ENCODE peak calls at places on chromosome 3, in eight cellular contexts. S is T-cell; F is CD4-positive, CD25-positive, alpha-beta regulatory T cell; I is left cardiac atrium; Y is central memory CD8-positive, alpha-beta T cell; G is activated B cell treated with CpG ODN at 0.5 μM for 24 hours; D is gastroesophageal sphincter; J is RWPE2. T is an unnamed sample.

GRCh38 chr3:79233431-79234060 is 534.3 kb downstream of the ROBO1 start:
- ATAC-seq in S (no peak), F (no peak), I (no peak), Y (no peak), G (no peak), D (no peak), J (no peak), T (no peak)

GRCh38 chr3:150469931-150470740 is 62.0 kb downstream of the TSC22D2 start:
- ATAC-seq in S (no peak), F (no peak), I (no peak), Y (no peak), G (no peak), D (no peak), J (peak), T (no peak)

GRCh38 chr3:188509316-188509715 is 355.4 kb downstream of the LPP start:
- ATAC-seq in S (no peak), F (no peak), I (no peak), Y (no peak), G (no peak), D (no peak), J (no peak), T (no peak)

GRCh38 chr3:160162440-160162839 is 62.8 kb upstream of the C3orf80 start:
- ATAC-seq in S (no peak), F (no peak), I (no peak), Y (no peak), G (no peak), D (no peak), J (no peak), T (no peak)

GRCh38 chr3:10204921-10205320 is 40.2 kb downstream of the IRAK2 start:
- ATAC-seq in S (no peak), F (no peak), I (no peak), Y (no peak), G (no peak), D (no peak), J (no peak), T (no peak)

GRCh38 chr3:24454862-24455261 is 39.8 kb downstream of the THRB start:
- ATAC-seq in S (no peak), F (no peak), I (no peak), Y (no peak), G (no peak), D (no peak), J (no peak), T (no peak)

GRCh38 chr3:115667175-115668065 is 44.1 kb downstream of the GAP43 start:
- ATAC-seq in S (no peak), F (no peak), I (no peak), Y (peak), G (no peak), D (no peak), J (peak), T (peak)

GRCh38 chr3:111594205-111594604 is 941 bp downstream of the ZBED2 start:
- ATAC-seq in S (no peak), F (peak), I (no peak), Y (no peak), G (peak), D (no peak), J (peak), T (peak)

GRCh38 chr3:32613183-32613582 is 42.5 kb upstream of the DYNC1LI1 start:
- ATAC-seq in S (no peak), F (no peak), I (no peak), Y (no peak), G (no peak), D (no peak), J (peak), T (no peak)

GRCh38 chr3:128297401-128298138 is 144.3 kb downstream of the EEFSEC start:
- ATAC-seq in S (no peak), F (no peak), I (peak), Y (no peak), G (no peak), D (no peak), J (peak), T (no peak)

GRCh38 chr3:115245437-115245836 is 98.3 kb upstream of the ZBTB20 start:
- ATAC-seq in S (no peak), F (no peak), I (no peak), Y (no peak), G (no peak), D (no peak), J (peak), T (no peak)

GRCh38 chr3:41198526-41198925 is 779 bp upstream of the CTNNB1 start:
- ATAC-seq in S (no peak), F (no peak), I (no peak), Y (no peak), G (peak), D (no peak), J (no peak), T (no peak)

GRCh38 chr3:24253336-24253735 is 241.3 kb downstream of the THRB start:
- ATAC-seq in S (no peak), F (no peak), I (no peak), Y (no peak), G (no peak), D (no peak), J (no peak), T (no peak)

GRCh38 chr3:37819591-37819990 is 42.1 kb upstream of the CTDSPL start:
- ATAC-seq in S (no peak), F (no peak), I (peak), Y (no peak), G (no peak), D (peak), J (no peak), T (no peak)

GRCh38 chr3:184315506-184315867 is 1.1 kb downstream of the EIF4G1 start:
- ATAC-seq in S (no peak), F (no peak), I (no peak), Y (no peak), G (peak), D (no peak), J (no peak), T (peak)